ENCODE peak calls at places on chromosomes 5 and 9, in eight cellular contexts. X, J, W, R, Y, B, I and G are unnamed samples.

GRCh38 chr5:155127552-155127951 is 114.0 kb downstream of the KIF4B start:
- DNase-seq in Y (no peak), J (no peak), I (no peak), W (no peak), B (no peak), X (no peak), R (no peak), G (no peak)

GRCh38 chr9:70021026-70021571 is 22.5 kb upstream of the MAMDC2 start:
- DNase-seq in I (no peak), W (no peak), B (peak), Y (no peak), R (no peak), X (no peak), J (peak), G (no peak)

GRCh38 chr5:41707853-41708603 is 162.2 kb downstream of the OXCT1 start:
- DNase-seq in Y (peak), I (no peak), B (no peak), R (no peak), X (peak), J (peak), W (no peak), G (no peak)

GRCh38 chr9:137321726-137322361 is 19.8 kb upstream of the NRARP start:
- DNase-seq in J (no peak), I (no peak), Y (no peak), X (no peak), R (no peak), W (no peak), B (peak), G (no peak)

GRCh38 chr5:82802954-82803353 is 274.2 kb downstream of the TMEM167A start:
- DNase-seq in Y (no peak), B (no peak), R (no peak), W (no peak), J (no peak), X (no peak), I (no peak), G (no peak)

GRCh38 chr9:133604214-133604613 is 5.0 kb downstream of the FAM163B start:
- DNase-seq in J (no peak), W (no peak), I (peak), R (no peak), Y (peak), X (no peak), B (no peak), G (no peak)

GRCh38 chr5:55338810-55339243 is 31.0 kb downstream of the MTREX start:
- DNase-seq in J (peak), R (no peak), Y (no peak), B (no peak), W (no peak), X (no peak), I (no peak), G (peak)

GRCh38 chr5:68178579-68178978 is 37.0 kb upstream of the PIK3R1 start:
- DNase-seq in J (peak), W (no peak), B (no peak), X (no peak), I (no peak), R (no peak), Y (no peak), G (no peak)

GRCh38 chr9:34659592-34660253 is 2.7 kb downstream of the CCL27 start:
- DNase-seq in R (peak), X (no peak), W (no peak), I (no peak), J (no peak), B (no peak), Y (no peak), G (no peak)

GRCh38 chr5:22889714-22890113 is 36.6 kb upstream of the CDH12 start:
- DNase-seq in W (no peak), J (no peak), Y (no peak), X (no peak), I (no peak), R (no peak), B (no peak), G (no peak)

GRCh38 chr5:139651502-139651862 is 3.3 kb downstream of the CXXC5 start:
- DNase-seq in B (no peak), W (no peak), X (peak), J (no peak), Y (no peak), R (no peak), I (no peak), G (no peak)

GRCh38 chr9:76216161-76216649 is 178.0 kb downstream of the RFK start:
- DNase-seq in R (no peak), X (no peak), B (no peak), I (no peak), J (peak), W (no peak), Y (no peak), G (no peak)

GRCh38 chr9:113519401-113520108 is 56.0 kb downstream of the RGS3 start:
- DNase-seq in W (no peak), X (no peak), Y (no peak), R (peak), B (no peak), J (peak), I (no peak), G (no peak)

GRCh38 chr9:76107487-76107886 is 217.0 kb downstream of the PCSK5 start:
- DNase-seq in I (no peak), X (no peak), R (no peak), J (peak), W (peak), Y (no peak), B (no peak), G (no peak)

GRCh38 chr9:27340876-27341540 is 44.1 kb upstream of the EQTN start:
- DNase-seq in W (no peak), B (no peak), X (peak), R (no peak), I (no peak), Y (no peak), J (no peak), G (no peak)

GRCh38 chr5:1186351-1187233 is 14.8 kb upstream of the SLC6A19 start:
- DNase-seq in I (peak), R (no peak), J (no peak), Y (peak), W (no peak), X (no peak), B (no peak), G (peak)

GRCh38 chr5:57085306-57086081 is 88.4 kb upstream of the GPBP1 start:
- DNase-seq in Y (no peak), R (no peak), X (no peak), J (no peak), I (no peak), W (no peak), B (no peak), G (no peak)

GRCh38 chr5:57082441-57083067 is 91.3 kb upstream of the GPBP1 start:
- DNase-seq in Y (no peak), B (no peak), R (no peak), I (no peak), J (no peak), W (no peak), X (no peak), G (no peak)
- TF ChIP-seq CTCF in Y (peak), B (no peak), R (no peak), I (no peak), J (peak), W (no peak), X (peak), G (no peak)

DNA sequence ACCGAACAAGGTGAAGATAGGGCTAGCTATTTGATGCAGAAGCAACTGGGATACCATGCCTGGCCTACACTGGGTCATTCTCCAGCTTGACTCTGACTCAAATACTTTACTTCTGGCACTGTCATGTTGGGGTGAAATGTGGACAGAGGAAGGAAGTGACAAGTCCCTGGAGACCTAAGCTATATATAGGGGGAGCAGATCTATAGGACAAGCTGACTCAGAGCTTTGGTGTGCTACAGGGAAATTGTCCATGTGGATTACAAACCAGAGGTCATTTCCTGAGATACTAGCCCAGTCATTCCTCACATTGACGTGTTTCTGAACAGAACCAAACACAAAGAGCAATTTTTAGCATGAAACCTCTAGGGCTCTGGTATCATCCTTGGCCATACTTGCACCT is 531.6 kb upstream of the CLINT1 start:
- DNase-seq in Y (no peak), X (no peak), B (no peak), J (peak), W (no peak), R (no peak), I (no peak), G (no peak)
- H3K4me3 ChIP-seq in Y (no peak), X (no peak), B (no peak), J (no peak), W (no peak), R (no peak), I (no peak), G (no peak)

GRCh38 chr9:93578844-93579243 is 2.5 kb downstream of the PHF2 start:
- DNase-seq in Y (no peak), B (no peak), X (no peak), J (no peak), W (no peak), R (peak), I (no peak), G (no peak)

GRCh38 chr9:93577940-93578682 is 1.7 kb downstream of the PHF2 start:
- DNase-seq in X (no peak), Y (no peak), R (peak), W (no peak), B (no peak), J (no peak), I (no peak), G (no peak)

GRCh38 chr9:93582115-93582514 is 5.7 kb downstream of the PHF2 start:
- DNase-seq in J (no peak), B (no peak), Y (no peak), W (no peak), I (no peak), X (no peak), R (peak), G (peak)

GRCh38 chr9:93580654-93581380 is 4.4 kb downstream of the PHF2 start:
- DNase-seq in J (no peak), I (no peak), B (no peak), X (no peak), W (no peak), R (no peak), Y (no peak), G (no peak)

GRCh38 chr9:93579711-93580516 is 3.5 kb downstream of the PHF2 start:
- DNase-seq in Y (no peak), J (no peak), I (no peak), R (peak), X (no peak), B (no peak), W (no peak), G (no peak)
- TF ChIP-seq CTCF in Y (no peak), J (no peak), I (no peak), R (no peak), X (no peak), B (no peak), W (no peak), G (no peak)

DNA sequence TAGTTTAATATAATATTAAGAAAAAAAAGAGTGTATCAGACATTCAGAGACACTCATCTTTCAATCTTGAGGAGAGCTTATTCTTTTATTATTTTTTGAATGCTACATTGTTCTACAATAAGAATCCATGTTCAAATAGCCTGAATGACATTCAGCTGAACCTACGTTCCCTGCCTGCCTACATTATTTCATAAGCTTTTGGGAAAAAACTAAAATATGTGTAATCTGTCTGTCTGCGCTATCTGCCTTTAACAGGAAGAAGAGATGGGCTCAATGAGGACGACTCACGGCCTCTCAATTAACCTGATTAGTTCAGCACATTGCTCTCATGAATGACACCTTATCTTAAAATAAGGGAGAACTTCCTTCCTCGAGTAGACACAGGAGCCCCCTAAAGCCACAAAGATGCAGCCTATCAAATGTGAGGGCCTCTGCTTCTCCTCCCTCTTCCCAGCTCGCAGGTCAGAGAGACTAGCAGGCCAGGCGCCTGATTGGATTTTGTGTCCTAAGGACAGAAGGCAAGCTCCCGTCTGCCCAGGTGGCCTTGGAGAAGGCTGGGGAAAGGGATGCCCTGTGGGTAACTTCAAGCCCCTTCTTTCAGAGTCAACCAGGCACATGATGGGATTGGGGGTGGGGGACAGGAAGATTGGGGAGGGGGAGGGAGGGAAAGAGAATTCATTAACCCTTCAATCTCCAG is 37.7 kb downstream of the EBF1 start:
- DNase-seq in J (no peak), B (no peak), X (peak), W (no peak), R (no peak), Y (peak), I (no peak), G (no peak)
- H3K4me3 ChIP-seq in J (peak), B (peak), X (peak), W (no peak), R (no peak), Y (peak), I (no peak), G (no peak)

DNA sequence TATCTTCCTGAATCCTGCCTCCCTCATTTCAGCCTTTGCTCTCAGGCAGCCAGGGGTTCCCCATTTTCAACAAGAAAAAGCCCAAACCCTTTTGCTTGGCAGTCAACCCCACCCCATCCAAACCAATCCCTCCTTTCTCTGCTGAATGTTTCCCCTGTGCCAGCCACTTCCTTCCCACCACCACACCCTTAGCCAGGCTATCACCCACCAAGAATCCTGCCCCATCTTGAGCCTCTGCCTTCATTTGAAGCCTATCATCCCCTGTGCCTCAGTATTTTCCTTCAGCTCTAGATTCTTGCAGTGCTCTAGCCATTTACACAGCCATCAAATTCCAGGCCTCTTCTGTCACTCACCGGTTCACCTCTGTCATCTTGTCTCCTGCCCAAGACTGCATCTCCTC is 15.3 kb upstream of the FIBCD1 start:
- DNase-seq in W (no peak), J (no peak), Y (no peak), R (no peak), B (no peak), X (no peak), I (no peak), G (no peak)
- TF ChIP-seq CTCF in W (no peak), J (no peak), Y (no peak), R (no peak), B (no peak), X (no peak), I (no peak), G (no peak)

GRCh38 chr9:110742741-110743371 is 74.3 kb downstream of the MUSK start:
- DNase-seq in W (no peak), X (peak), I (no peak), J (peak), B (no peak), Y (no peak), R (no peak), G (peak)

GRCh38 chr9:110745656-110746055 is 77.1 kb downstream of the MUSK start:
- DNase-seq in W (no peak), B (no peak), X (no peak), Y (no peak), I (no peak), J (peak), R (no peak), G (peak)

GRCh38 chr9:110748251-110748893 is 79.8 kb downstream of the MUSK start:
- DNase-seq in R (no peak), X (no peak), B (no peak), Y (no peak), J (peak), W (no peak), I (no peak), G (peak)

GRCh38 chr9:110744753-110745522 is 76.3 kb downstream of the MUSK start:
- DNase-seq in W (peak), B (no peak), R (no peak), I (no peak), J (peak), Y (no peak), X (no peak), G (peak)

DNA sequence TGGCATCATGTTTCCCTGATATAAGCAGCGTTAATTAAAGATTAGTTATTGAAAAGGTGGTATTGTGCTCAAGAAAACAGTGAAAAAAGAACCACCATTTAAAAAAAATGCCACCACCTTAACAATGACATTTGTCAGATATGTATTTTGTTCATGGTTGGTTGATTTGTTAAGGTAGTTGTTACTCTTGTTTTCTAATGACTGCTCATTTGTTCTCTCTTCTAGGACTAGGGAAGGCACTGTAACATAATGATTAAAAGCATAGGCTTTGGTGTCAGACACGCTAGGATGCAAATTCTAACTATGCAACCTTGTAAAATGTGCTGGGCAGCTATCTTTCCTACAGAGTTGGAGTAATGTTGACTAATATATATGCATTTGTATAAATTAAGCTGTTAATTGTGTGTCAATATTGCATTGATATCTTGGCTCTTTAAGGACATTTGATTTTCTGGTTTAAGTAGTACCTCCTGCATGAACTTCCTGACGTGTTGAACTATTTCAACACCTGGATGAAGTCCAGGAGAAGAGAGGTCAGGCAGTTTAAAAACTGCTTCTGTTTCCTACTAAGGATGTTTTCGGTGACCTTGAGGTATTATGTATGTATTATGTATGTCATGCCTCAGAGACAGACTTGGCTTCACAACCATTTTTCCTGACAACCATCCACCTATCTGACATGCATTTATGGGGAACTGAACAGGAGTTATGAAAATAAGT is 77.8 kb downstream of the MUSK start:
- DNase-seq in B (no peak), R (no peak), W (no peak), J (no peak), I (no peak), X (no peak), Y (no peak), G (no peak)
- H3K4me3 ChIP-seq in B (no peak), R (no peak), W (no peak), J (no peak), I (no peak), X (no peak), Y (no peak), G (no peak)

GRCh38 chr5:127619908-127620479 is 28.9 kb upstream of the CTXN3 start:
- DNase-seq in I (no peak), R (no peak), W (no peak), X (no peak), Y (no peak), J (no peak), B (no peak), G (no peak)

GRCh38 chr5:127612441-127613141 is 36.3 kb upstream of the CTXN3 start:
- DNase-seq in W (no peak), J (no peak), B (no peak), Y (no peak), X (no peak), I (no peak), R (no peak), G (no peak)

DNA sequence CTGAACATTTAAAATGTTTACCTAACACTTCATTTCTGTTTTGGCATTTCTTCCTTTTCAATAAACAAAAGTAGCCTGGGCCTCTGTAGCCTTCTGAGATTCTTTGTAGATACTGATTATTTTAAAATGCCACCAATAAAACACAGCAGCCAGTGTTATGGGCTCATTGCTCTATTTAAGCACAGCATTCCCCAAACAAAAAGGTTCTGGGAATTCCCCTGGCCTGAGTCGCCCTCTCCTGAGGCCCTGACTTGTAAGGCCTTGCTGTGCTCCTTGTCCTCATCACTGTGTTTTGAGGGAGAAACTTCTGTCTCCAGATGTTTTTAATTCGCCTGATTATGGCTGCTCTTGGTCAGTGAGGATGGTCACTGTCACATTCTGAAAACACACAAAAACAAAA is 33.0 kb upstream of the CTXN3 start:
- DNase-seq in R (no peak), J (peak), X (peak), B (no peak), W (no peak), I (no peak), Y (no peak), G (no peak)
- TF ChIP-seq CTCF in R (no peak), J (no peak), X (no peak), B (no peak), W (no peak), I (no peak), Y (no peak), G (no peak)

GRCh38 chr9:71795097-71795807 is 26.9 kb upstream of the CEMIP2 start:
- DNase-seq in Y (no peak), X (no peak), B (no peak), J (no peak), I (no peak), W (no peak), R (no peak), G (no peak)

GRCh38 chr9:71791875-71792274 is 23.6 kb upstream of the CEMIP2 start:
- DNase-seq in X (no peak), R (no peak), J (peak), B (no peak), Y (no peak), I (no peak), W (no peak), G (no peak)

GRCh38 chr9:71797266-71797665 is 29.0 kb upstream of the CEMIP2 start:
- DNase-seq in B (no peak), I (no peak), W (no peak), X (no peak), Y (no peak), J (no peak), R (no peak), G (no peak)

GRCh38 chr9:71793386-71794105 is 25.2 kb upstream of the CEMIP2 start:
- DNase-seq in Y (no peak), R (no peak), X (peak), W (no peak), B (no peak), J (peak), I (no peak), G (no peak)

DNA sequence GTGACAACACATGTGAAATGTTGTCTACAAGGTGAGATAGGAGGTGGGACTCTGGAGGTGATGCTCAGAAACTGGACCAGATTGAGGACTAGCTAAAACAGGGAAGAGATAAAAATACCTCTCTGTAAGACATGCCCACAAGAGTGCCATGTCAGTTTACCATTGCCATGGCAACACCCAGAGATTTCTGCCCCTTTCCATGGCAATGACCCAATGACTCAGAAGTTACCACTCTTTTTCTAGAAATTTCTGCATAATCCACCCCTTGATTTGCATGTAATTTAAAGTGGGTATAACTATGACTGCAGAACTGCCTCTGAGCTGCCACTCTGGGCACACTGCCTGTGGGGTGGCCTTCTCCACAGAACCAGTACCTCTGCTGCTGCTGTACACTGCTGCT is 28.1 kb upstream of the CEMIP2 start:
- DNase-seq in I (no peak), B (no peak), J (no peak), X (no peak), R (no peak), W (no peak), Y (no peak), G (no peak)
- H3K4me3 ChIP-seq in I (no peak), B (no peak), J (no peak), X (no peak), R (no peak), W (no peak), Y (no peak), G (no peak)